ENCODE peak calls at places on chromosome 15, in ten cellular contexts. B is upper lobe of right lung, D is progenitor cell of endocrine pancreas, H is HFFc6, Z is neural progenitor cell, A is B cell, N is right atrium auricular region, W is upper lobe of left lung, R is A549, E is adrenal gland. F is an unnamed sample.

GRCh38 chr15:88651293-88651692 is 12.5 kb downstream of the ISG20 start:
- DNase-seq in D (no peak), H (no peak), B (no peak), N (no peak), R (no peak), Z (no peak), A (no peak), E (no peak), W (no peak), F (no peak)

GRCh38 chr15:85615930-85616329 is 178.8 kb downstream of the KLHL25 start:
- DNase-seq in R (peak; percentile 50), E (no peak), B (no peak), A (peak; percentile 39), D (no peak), N (no peak), W (no peak), Z (peak; percentile 60), H (no peak), F (no peak)

GRCh38 chr15:82971223-82971984 is 14.6 kb upstream of the RAMAC start:
- DNase-seq in R (no peak), N (no peak), B (no peak), D (no peak), Z (no peak), H (no peak), A (no peak), W (no peak), E (no peak), F (no peak)

GRCh38 chr15:47186071-47186470 is 531.2 kb upstream of the SEMA6D start:
- DNase-seq in H (no peak), B (no peak), Z (no peak), E (no peak), N (no peak), D (no peak), A (no peak), R (no peak), W (no peak), F (no peak)

GRCh38 chr15:76393614-76394013 is 57.0 kb downstream of the ISL2 start:
- DNase-seq in R (no peak), D (no peak), B (no peak), E (no peak), Z (no peak), H (no peak), A (no peak), N (no peak), W (no peak), F (no peak)

GRCh38 chr15:33985751-33986150 is 17.5 kb downstream of the CHRM5 start:
- DNase-seq in N (no peak), W (no peak), B (no peak), D (no peak), H (no peak), Z (no peak), E (no peak), A (no peak), R (no peak), F (no peak)

GRCh38 chr15:38226867-38227266 is 25.8 kb upstream of the SPRED1 start:
- DNase-seq in R (peak; percentile 36), D (no peak), E (peak; percentile 83), B (no peak), A (no peak), W (peak; percentile 37), H (peak; percentile 73), Z (no peak), N (peak; percentile 80), F (peak; percentile 4)

GRCh38 chr15:69265347-69265955 is 33.3 kb upstream of the PAQR5 start:
- DNase-seq in H (no peak), B (no peak), Z (peak; percentile 55), D (no peak), N (no peak), W (no peak), R (peak; percentile 36), E (no peak), A (peak; percentile 8), F (no peak)

GRCh38 chr15:30990036-30990435 is 1.4 kb downstream of the MTMR10 start:
- DNase-seq in D (no peak), H (no peak), A (peak; percentile 30), W (no peak), Z (no peak), B (no peak), N (no peak), E (no peak), R (peak; percentile 49), F (no peak)

GRCh38 chr15:42736178-42736792 is 643 bp downstream of the CDAN1 start:
- DNase-seq in E (no peak), R (peak; percentile 8), B (no peak), N (no peak), D (no peak), H (no peak), Z (peak; percentile 70), A (peak; percentile 39), W (no peak), F (peak; percentile 20)

GRCh38 chr15:31297221-31297879 is 29.3 kb upstream of the KLF13 start:
- DNase-seq in N (no peak), H (no peak), A (no peak), B (peak; percentile 43), W (no peak), R (no peak), Z (no peak), E (no peak), D (no peak), F (no peak)

GRCh38 chr15:91852741-91853500 is 587 bp upstream of the SLCO3A1 start:
- DNase-seq in R (peak; percentile 92), A (peak; percentile 49), B (peak; percentile 91), H (peak; percentile 24), D (peak; percentile 57), E (peak; percentile 83), W (peak; percentile 88), N (peak; percentile 85), Z (peak; percentile 80), F (peak; percentile 59)

GRCh38 chr15:69996321-69996720 is 101.4 kb downstream of the TLE3 start:
- DNase-seq in B (no peak), N (no peak), W (no peak), H (no peak), R (no peak), A (no peak), Z (no peak), D (no peak), E (no peak), F (no peak)

GRCh38 chr15:29921130-29921601 is 98.9 kb upstream of the TJP1 start:
- DNase-seq in Z (no peak), A (no peak), B (no peak), D (no peak), E (no peak), W (no peak), N (no peak), H (no peak), R (peak; percentile 68), F (no peak)

GRCh38 chr15:78492841-78493240 is 14.5 kb upstream of the HYKK start:
- DNase-seq in Z (no peak), D (no peak), W (no peak), E (no peak), R (no peak), B (no peak), A (no peak), H (peak; percentile 48), N (no peak), F (no peak)

GRCh38 chr15:90165659-90166489 is 35.3 kb upstream of the SEMA4B start:
- DNase-seq in A (no peak), N (peak; percentile 82), W (peak; percentile 95), D (no peak), Z (no peak), R (peak; percentile 95), H (peak; percentile 100), B (peak; percentile 92), E (peak; percentile 91), F (no peak)
- TF ChIP-seq CTCF in A (no peak), N (no peak), W (no peak), D (no peak), Z (no peak), R (no peak), H (no peak), B (no peak), E (no peak), F (no peak)

DNA sequence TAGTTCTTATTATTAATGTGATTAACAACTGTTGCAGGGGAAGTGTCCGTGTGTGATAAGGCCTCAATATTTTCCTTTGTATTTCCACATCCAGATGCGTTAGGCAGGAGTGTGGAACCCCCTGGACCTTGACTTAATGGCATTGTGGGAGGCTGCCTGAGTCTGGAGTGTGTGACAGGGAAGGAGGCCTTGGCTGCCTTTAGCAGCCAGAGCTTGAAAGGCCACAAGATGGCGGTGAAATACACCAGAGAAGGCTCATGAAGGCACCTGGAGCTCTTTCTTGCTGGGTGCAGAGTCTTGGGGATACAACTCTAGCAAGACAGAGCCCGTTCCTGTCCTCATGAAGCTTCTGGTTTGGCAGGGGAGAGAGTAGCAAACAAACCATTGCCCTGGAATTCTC is 36.9 kb downstream of the POLR2M start:
- DNase-seq in A (no peak), B (no peak), W (no peak), Z (peak; percentile 59), H (no peak), D (no peak), E (no peak), N (no peak), R (no peak), F (no peak)
- TF ChIP-seq CTCF in A (no peak), B (no peak), W (no peak), Z (peak; percentile 47), H (peak; percentile 49), D (no peak), E (no peak), N (no peak), R (peak; percentile 16), F (no peak)

GRCh38 chr15:52080993-52081392 is 31.6 kb downstream of the BCL2L10 start:
- DNase-seq in D (no peak), E (no peak), R (no peak), A (no peak), H (no peak), N (no peak), W (no peak), Z (no peak), B (no peak), F (no peak)

GRCh38 chr15:52080031-52080430 is 32.5 kb downstream of the BCL2L10 start:
- DNase-seq in A (no peak), R (no peak), Z (no peak), D (no peak), W (no peak), B (no peak), N (no peak), E (no peak), H (no peak), F (no peak)

GRCh38 chr15:52078197-52078875 is 34.2 kb downstream of the BCL2L10 start:
- DNase-seq in N (no peak), Z (no peak), A (no peak), D (no peak), H (no peak), E (no peak), B (no peak), R (no peak), W (no peak), F (no peak)

GRCh38 chr15:52078876-52079700 is 33.5 kb downstream of the BCL2L10 start:
- DNase-seq in N (peak; percentile 81), W (peak; percentile 80), R (peak; percentile 79), B (peak; percentile 89), E (peak; percentile 80), H (peak; percentile 45), A (peak; percentile 80), D (peak; percentile 75), Z (peak; percentile 90), F (peak; percentile 88)

GRCh38 chr15:52076889-52077781 is 35.4 kb downstream of the BCL2L10 start:
- DNase-seq in N (no peak), H (peak; percentile 66), B (no peak), D (no peak), A (no peak), Z (no peak), W (no peak), R (peak; percentile 71), E (no peak), F (no peak)
- TF ChIP-seq CTCF in N (no peak), H (peak; percentile 20), B (no peak), D (no peak), A (no peak), Z (no peak), W (no peak), R (no peak), E (peak; percentile 6), F (no peak)

GRCh38 chr15:63504247-63504978 is at the start of gene USP3:
- DNase-seq in Z (peak; percentile 97), D (peak; percentile 96), R (peak; percentile 67), H (peak; percentile 90), A (peak; percentile 96), N (peak; percentile 96), E (peak; percentile 96), B (peak; percentile 97), W (peak; percentile 94), F (peak; percentile 92)
- TF ChIP-seq CTCF in Z (peak; percentile 44), D (peak; percentile 47), R (peak; percentile 30), H (peak; percentile 76), A (peak; percentile 41), N (no peak), E (peak; percentile 22), B (peak; percentile 54), W (peak; percentile 63), F (peak; percentile 49)